ENCODE peak calls at places on chromosome 15, in nine cellular contexts. P is left cardiac atrium, H is mucosa of gallbladder, A is memory B cell, J is Right ventricle myocardium superior, K is lung, B is PC-3, C is Caco-2, Q is pons. T is an unnamed sample.

GRCh38 chr15:63843901-63844317 is 10.2 kb upstream of the HERC1 start:
- DNase-seq in K (no peak), B (no peak), C (peak; percentile 35), A (no peak), P (no peak), J (no peak), H (no peak), Q (no peak), T (no peak)

GRCh38 chr15:98541519-98541918 is 106.8 kb upstream of the IGF1R start:
- DNase-seq in P (no peak), H (no peak), C (no peak), Q (no peak), J (no peak), B (no peak), A (no peak), K (no peak), T (no peak)

GRCh38 chr15:31476866-31477265 is 150.2 kb downstream of the KLF13 start:
- DNase-seq in Q (no peak), J (no peak), H (no peak), P (no peak), C (no peak), A (no peak), K (no peak), B (no peak), T (no peak)

GRCh38 chr15:31360843-31361763 is 34.5 kb downstream of the KLF13 start:
- DNase-seq in C (no peak), K (peak; percentile 60), A (peak; percentile 88), H (peak; percentile 48), Q (no peak), J (peak; percentile 68), P (no peak), B (no peak), T (no peak)

GRCh38 chr15:74040115-74040850 is 42.1 kb downstream of the GOLGA6A start:
- DNase-seq in H (peak; percentile 64), C (no peak), A (no peak), K (no peak), Q (no peak), P (peak; percentile 71), J (no peak), B (peak; percentile 44), T (no peak)

GRCh38 chr15:99432271-99433025 is 133.3 kb upstream of the MEF2A start:
- DNase-seq in B (no peak), J (peak; percentile 38), K (no peak), A (no peak), H (no peak), P (peak; percentile 17), Q (no peak), C (no peak), T (no peak)

GRCh38 chr15:70299931-70300858 is 202.5 kb upstream of the TLE3 start:
- DNase-seq in H (no peak), K (no peak), B (no peak), Q (no peak), A (peak; percentile 61), C (no peak), P (no peak), J (no peak), T (no peak)

GRCh38 chr15:67085237-67085817 is 19.9 kb downstream of the SMAD3 start:
- DNase-seq in Q (no peak), B (no peak), H (no peak), A (no peak), P (no peak), C (no peak), K (no peak), J (no peak), T (no peak)

GRCh38 chr15:59140422-59141226 is 35.7 kb downstream of the CCNB2 start:
- DNase-seq in P (no peak), K (peak; percentile 41), Q (no peak), J (no peak), B (peak; percentile 3), A (no peak), C (no peak), H (no peak), T (no peak)

GRCh38 chr15:100861511-100861991 is 18.1 kb upstream of the ALDH1A3 start:
- DNase-seq in K (no peak), A (no peak), J (peak; percentile 71), H (no peak), B (no peak), Q (peak; percentile 92), C (no peak), P (peak; percentile 58), T (no peak)

GRCh38 chr15:78364233-78364632 is 24.1 kb downstream of the CRABP1 start:
- DNase-seq in C (no peak), B (no peak), K (no peak), A (no peak), J (no peak), H (no peak), Q (peak; percentile 82), P (no peak), T (no peak)

GRCh38 chr15:90807074-90807646 is 61.2 kb upstream of the FURIN start:
- DNase-seq in H (no peak), K (no peak), A (no peak), P (no peak), Q (no peak), B (no peak), J (no peak), C (no peak), T (no peak)

GRCh38 chr15:89616228-89616627 is 39.0 kb downstream of the KIF7 start:
- DNase-seq in P (no peak), A (no peak), Q (no peak), C (no peak), B (no peak), J (no peak), H (no peak), K (no peak), T (no peak)

GRCh38 chr15:62272290-62272689 is 107.2 kb upstream of the C2CD4B start:
- DNase-seq in Q (no peak), A (no peak), J (no peak), C (no peak), H (no peak), B (no peak), K (no peak), P (no peak), T (no peak)

GRCh38 chr15:60392601-60392985 is 5.2 kb downstream of the ANXA2 start:
- DNase-seq in J (no peak), A (no peak), Q (peak; percentile 8), K (no peak), C (peak; percentile 68), B (peak; percentile 82), P (no peak), H (no peak), T (peak; percentile 77)

GRCh38 chr15:51883436-51883835 is 54.0 kb downstream of the TMOD3 start:
- DNase-seq in J (no peak), Q (no peak), P (no peak), B (no peak), A (no peak), K (no peak), C (no peak), H (no peak), T (no peak)